ENCODE peak calls at places on chromosome 15, in four cellular contexts. T is mesothelial cell of epicardium, F is lower leg skin, V is HCT116. K is an unnamed sample.

GRCh38 chr15:95495033-95495541 is 835.4 kb upstream of the NR2F2 start:
- DNase-seq in T (no peak), F (no peak), V (no peak), K (no peak)

GRCh38 chr15:91150492-91151160 is 50.6 kb downstream of the SV2B start:
- DNase-seq in T (no peak), F (no peak), V (no peak), K (no peak)

GRCh38 chr15:62964251-62964650 is 78.3 kb upstream of the TPM1 start:
- DNase-seq in T (no peak), F (no peak), V (no peak), K (no peak)

GRCh38 chr15:69592954-69593353 is 140.3 kb downstream of the RPLP1 start:
- DNase-seq in T (no peak), F (no peak), V (no peak), K (no peak)

GRCh38 chr15:73244333-73244732 is 124.4 kb downstream of the HCN4 start:
- DNase-seq in T (no peak), F (no peak), V (peak), K (peak)

GRCh38 chr15:73691398-73691797 is 7.2 kb downstream of the CD276 start:
- DNase-seq in T (no peak), F (no peak), V (no peak), K (no peak)

GRCh38 chr15:41417418-41417811 is 520 bp downstream of the RTF1 start:
- DNase-seq in T (peak), F (peak), V (no peak), K (peak)

GRCh38 chr15:66293085-66293418 is 316 bp upstream of the DIS3L start:
- DNase-seq in T (no peak), F (no peak), V (no peak), K (no peak)

GRCh38 chr15:52098328-52098727 is 14.2 kb downstream of the BCL2L10 start:
- DNase-seq in T (no peak), F (no peak), V (no peak), K (no peak)

GRCh38 chr15:90201944-90202375 is 830 bp downstream of the SEMA4B start:
- DNase-seq in T (no peak), F (no peak), V (no peak), K (no peak)

GRCh38 chr15:63476229-63476632 is 28.2 kb upstream of the USP3 start:
- DNase-seq in T (no peak), F (no peak), V (peak), K (no peak)

GRCh38 chr15:46126581-46126980 is 491.8 kb downstream of the SQOR start:
- DNase-seq in T (no peak), F (no peak), V (no peak), K (no peak)

GRCh38 chr15:45179221-45179985 is 8.4 kb downstream of the SHF start:
- DNase-seq in T (no peak), F (no peak), V (peak), K (peak)

GRCh38 chr15:89122532-89123525 is 34.6 kb downstream of the ABHD2 start:
- DNase-seq in T (no peak), F (no peak), V (no peak), K (no peak)

GRCh38 chr15:94324117-94324826 is 92.9 kb downstream of the MCTP2 start:
- DNase-seq in T (no peak), F (no peak), V (peak), K (peak)

GRCh38 chr15:75347222-75348033 is 589 bp downstream of the NEIL1 start:
- DNase-seq in T (no peak), F (peak), V (peak), K (peak)

GRCh38 chr15:25989327-25989726 is 126.2 kb upstream of the ATP10A start:
- DNase-seq in T (no peak), F (no peak), V (no peak), K (peak)

GRCh38 chr15:40355976-40356585 is 1.9 kb upstream of the DISP2 start:
- DNase-seq in T (no peak), F (no peak), V (no peak), K (no peak)

GRCh38 chr15:101382544-101382943 is 87.5 kb upstream of the SNRPA1 start:
- DNase-seq in T (no peak), F (no peak), V (no peak), K (no peak)

GRCh38 chr15:78931439-78931981 is 13.3 kb downstream of the CTSH start:
- DNase-seq in T (no peak), F (no peak), V (no peak), K (no peak)

DNA sequence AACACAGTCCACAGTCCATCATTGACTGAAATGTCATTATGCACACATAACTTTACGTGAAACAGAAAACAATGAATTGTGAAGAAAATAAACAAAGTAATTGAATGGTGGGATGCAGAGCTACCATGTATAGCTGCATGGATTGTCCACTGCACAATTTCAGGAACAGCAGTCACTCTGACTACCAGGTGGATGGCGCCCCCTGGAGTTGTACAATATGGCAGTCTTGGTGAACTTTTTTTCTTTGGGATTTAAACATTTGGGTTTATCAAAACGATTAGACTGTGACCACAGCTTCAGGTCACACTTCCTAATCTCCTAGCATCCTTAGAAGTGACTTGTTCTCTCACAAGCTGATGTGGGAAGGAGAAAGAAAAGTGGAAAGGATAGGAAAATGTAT is 48.9 kb upstream of the TCF12 start:
- DNase-seq in T (no peak), F (no peak), V (peak), K (peak)
- TF ChIP-seq CTCF in T (peak), F (no peak), V (peak), K (peak)

GRCh38 chr15:33994005-33994615 is 25.8 kb downstream of the CHRM5 start:
- DNase-seq in T (no peak), F (no peak), V (peak), K (peak)
- TF ChIP-seq CTCF in T (no peak), F (no peak), V (peak), K (no peak)

DNA sequence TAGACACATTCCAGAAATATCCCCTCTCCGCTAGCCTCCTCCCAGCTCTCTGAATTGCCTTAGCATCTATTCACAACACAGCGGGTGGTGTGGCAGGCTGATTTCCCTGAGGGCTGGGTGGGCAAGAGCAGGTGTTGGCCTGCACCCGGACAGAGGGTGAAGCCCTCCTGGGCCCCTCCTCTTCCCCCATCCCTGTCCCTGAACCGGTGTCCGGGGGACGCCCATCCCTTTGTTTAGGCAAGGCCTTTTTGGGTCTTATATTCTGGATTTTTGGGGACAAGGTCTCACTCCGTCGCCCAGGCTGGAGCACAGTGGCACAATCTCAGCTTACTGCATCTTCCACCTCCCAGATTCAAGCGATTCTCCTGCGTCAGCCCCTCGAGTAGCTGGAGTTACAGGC is 55.2 kb upstream of the KLHL25 start:
- DNase-seq in T (no peak), F (peak), V (no peak), K (no peak)
- TF ChIP-seq CTCF in T (no peak), F (no peak), V (no peak), K (no peak)

DNA sequence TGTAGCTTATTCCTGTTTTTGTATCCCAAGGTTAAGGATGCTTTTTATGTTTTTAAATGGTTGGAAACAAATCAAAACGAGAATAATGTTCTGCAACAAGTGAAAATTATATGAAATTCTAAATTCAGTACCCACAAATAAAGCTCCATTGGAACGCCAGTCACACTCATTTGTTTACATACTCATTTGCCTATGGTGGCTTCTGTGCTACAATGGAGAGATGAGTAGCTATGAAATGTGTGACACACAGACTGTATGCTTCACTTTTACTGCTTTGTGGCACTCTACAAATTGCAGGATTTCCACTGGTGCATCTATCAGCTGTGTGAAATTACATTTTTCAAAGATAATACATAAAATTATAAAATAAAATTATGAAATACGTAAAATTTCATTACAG is 112.2 kb upstream of the TSPAN3 start:
- DNase-seq in T (no peak), F (no peak), V (no peak), K (no peak)
- TF ChIP-seq CTCF in T (no peak), F (no peak), V (no peak), K (no peak)

GRCh38 chr15:57973534-57973933 is 92.0 kb downstream of the ALDH1A2 start:
- DNase-seq in T (no peak), F (no peak), V (no peak), K (no peak)

GRCh38 chr15:57972801-57973311 is 92.7 kb downstream of the ALDH1A2 start:
- DNase-seq in T (no peak), F (no peak), V (no peak), K (no peak)

GRCh38 chr15:57969355-57969754 is 96.2 kb downstream of the ALDH1A2 start:
- DNase-seq in T (no peak), F (no peak), V (no peak), K (no peak)
- TF ChIP-seq CTCF in T (no peak), F (no peak), V (peak), K (no peak)

DNA sequence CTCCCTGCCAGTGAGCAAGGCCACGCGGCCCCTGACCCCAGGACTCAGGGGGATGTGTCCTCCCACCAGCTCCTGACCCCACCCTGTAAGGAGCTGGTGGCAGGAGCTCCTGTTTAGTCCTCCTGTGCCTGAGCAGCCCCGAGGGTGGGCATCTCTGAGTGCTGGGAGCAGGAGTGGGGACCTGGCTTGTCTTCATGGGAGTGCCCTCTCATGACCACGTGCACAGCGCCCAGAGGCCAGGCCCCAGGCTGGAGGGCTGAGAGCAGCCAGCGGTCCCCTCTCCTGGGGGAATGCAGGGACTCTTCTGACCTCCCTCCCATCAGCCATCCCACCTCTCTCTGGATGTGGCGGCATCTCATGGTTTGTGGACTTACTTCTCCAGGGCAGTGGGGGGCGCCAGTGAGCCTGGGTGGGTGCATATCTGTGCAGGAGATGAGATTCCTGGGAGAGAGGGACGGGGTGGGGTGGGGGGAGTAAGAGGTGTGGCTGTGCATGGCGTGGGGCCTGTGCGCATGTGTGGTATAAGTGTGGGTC is 205.6 kb downstream of the TBC1D2B start:
- DNase-seq in T (no peak), F (no peak), V (no peak), K (peak)
- TF ChIP-seq CTCF in T (peak), F (no peak), V (peak), K (peak)

K was measured in activated CD8-positive, alpha-beta T cell treated with anti-CD3 and anti-CD28 coated beads for 36 hours.